ENCODE peak calls at places on chromosomes 16 and 17, in eight cellular contexts. D, Z, J, E, A, X, I and T are unnamed samples.
A peak's percentile ranks its signal among the peaks of the same experiment; 100 is the strongest.

GRCh38 chr17:57940653-57941329 is 14.4 kb downstream of the CUEDC1 start:
- DNase-seq in D (no peak), Z (no peak), J (no peak), E (no peak), A (peak; percentile 45), X (no peak), I (no peak), T (no peak)

GRCh38 chr17:45143101-45143670 is 5.1 kb upstream of the HEXIM1 start:
- DNase-seq in D (no peak), Z (no peak), J (no peak), E (no peak), A (no peak), X (no peak), I (no peak), T (no peak)

GRCh38 chr17:70169707-70170597 is 620 bp downstream of the KCNJ2 start:
- DNase-seq in D (no peak), Z (no peak), J (no peak), E (peak; percentile 4), A (no peak), X (no peak), I (no peak), T (no peak)

GRCh38 chr17:66357037-66357436 is 54.6 kb downstream of the PRKCA start:
- DNase-seq in D (no peak), Z (no peak), J (no peak), E (no peak), A (no peak), X (no peak), I (no peak), T (no peak)

GRCh38 chr16:86740817-86741799 is 162.8 kb downstream of the FOXL1 start:
- DNase-seq in D (no peak), Z (peak; percentile 54), J (peak; percentile 29), E (peak; percentile 39), A (no peak), X (peak; percentile 26), I (no peak), T (no peak)

GRCh38 chr16:25033852-25034251 is 18.7 kb upstream of the ARHGAP17 start:
- DNase-seq in D (no peak), Z (no peak), J (no peak), E (no peak), A (no peak), X (no peak), I (no peak), T (no peak)

GRCh38 chr17:17937450-17937849 is 34.8 kb downstream of the TOM1L2 start:
- DNase-seq in D (no peak), Z (no peak), J (no peak), E (no peak), A (no peak), X (no peak), I (no peak), T (no peak)

GRCh38 chr16:79598341-79599181 is 2.0 kb downstream of the MAF start:
- DNase-seq in D (peak; percentile 29), Z (peak; percentile 62), J (no peak), E (peak; percentile 31), A (peak; percentile 68), X (peak; percentile 65), I (peak; percentile 41), T (no peak)

GRCh38 chr16:23288209-23288608 is 13.9 kb upstream of the SCNN1B start:
- DNase-seq in D (no peak), Z (no peak), J (no peak), E (no peak), A (no peak), X (no peak), I (no peak), T (no peak)

GRCh38 chr17:18225562-18226283 is at the start of gene LLGL1:
- DNase-seq in D (no peak), Z (no peak), J (no peak), E (no peak), A (no peak), X (no peak), I (no peak), T (no peak)

GRCh38 chr16:27232061-27232841 is 28.9 kb downstream of the KDM8 start:
- DNase-seq in D (peak; percentile 67), Z (no peak), J (no peak), E (no peak), A (no peak), X (peak; percentile 88), I (peak; percentile 68), T (no peak)

GRCh38 chr16:30615358-30616076 is 5.3 kb upstream of the ZNF689 start:
- DNase-seq in D (peak; percentile 81), Z (peak; percentile 67), J (peak; percentile 76), E (peak; percentile 80), A (no peak), X (peak; percentile 82), I (peak; percentile 82), T (peak; percentile 65)

GRCh38 chr16:25009822-25010221 is 5.3 kb downstream of the ARHGAP17 start:
- DNase-seq in D (no peak), Z (peak; percentile 40), J (no peak), E (no peak), A (no peak), X (no peak), I (no peak), T (no peak)

GRCh38 chr17:39595928-39596327 is 11.8 kb downstream of the NEUROD2 start:
- DNase-seq in D (no peak), Z (no peak), J (no peak), E (no peak), A (no peak), X (no peak), I (no peak), T (no peak)

GRCh38 chr16:85238233-85238647 is 126.0 kb upstream of the CIBAR2 start:
- DNase-seq in D (peak; percentile 61), Z (peak; percentile 58), J (no peak), E (no peak), A (peak; percentile 68), X (no peak), I (peak; percentile 58), T (no peak)

GRCh38 chr16:49776085-49776501 is 79.8 kb downstream of the ZNF423 start:
- DNase-seq in D (no peak), Z (peak; percentile 62), J (no peak), E (no peak), A (no peak), X (no peak), I (no peak), T (no peak)

GRCh38 chr16:66886914-66887313 is 6.6 kb downstream of the PDP2 start:
- DNase-seq in D (no peak), Z (no peak), J (no peak), E (no peak), A (no peak), X (no peak), I (no peak), T (no peak)

GRCh38 chr17:48718162-48718780 is 4.0 kb downstream of the PRAC1 start:
- DNase-seq in D (peak; percentile 71), Z (no peak), J (no peak), E (no peak), A (no peak), X (peak; percentile 58), I (no peak), T (no peak)

GRCh38 chr17:45143767-45144198 is 4.5 kb upstream of the HEXIM1 start:
- DNase-seq in D (peak; percentile 71), Z (peak; percentile 92), J (no peak), E (no peak), A (peak; percentile 92), X (peak; percentile 70), I (peak; percentile 78), T (no peak)

GRCh38 chr17:81453712-81454111 is 58.5 kb downstream of the BAHCC1 start:
- DNase-seq in D (no peak), Z (no peak), J (no peak), E (no peak), A (no peak), X (no peak), I (no peak), T (no peak)

GRCh38 chr16:782766-783403 is 5.3 kb downstream of the RPUSD1 start:
- DNase-seq in D (no peak), Z (no peak), J (no peak), E (no peak), A (no peak), X (no peak), I (no peak), T (no peak)

GRCh38 chr17:7029659-7030058 is 6.2 kb upstream of the SLC16A13 start:
- DNase-seq in D (no peak), Z (no peak), J (no peak), E (no peak), A (no peak), X (no peak), I (peak; percentile 35), T (peak; percentile 29)
- H3K27ac ChIP-seq in D (no peak overlapping the region), Z (peak overlapping the region; percentile 61), J (no peak overlapping the region), E (no peak overlapping the region), A (peak overlapping the region; percentile 68), X (peak overlapping the region; percentile 60), I (peak overlapping the region; percentile 20), T (no peak overlapping the region)

GRCh38 chr17:77708049-77708448 is 250.5 kb upstream of the TNRC6C start:
- DNase-seq in D (peak; percentile 9), Z (no peak), J (no peak), E (no peak), A (no peak), X (no peak), I (no peak), T (no peak)
- H3K9me3 ChIP-seq in D (no peaks in the 10 kb centered on the region), Z (peaks cover 14% of the 10 kb centered on the region), J (peaks cover 23% of the 10 kb centered on the region), E (peaks cover 54% of the 10 kb centered on the region), A (peaks cover 22% of the 10 kb centered on the region), X (peaks cover 17% of the 10 kb centered on the region), I (peaks cover 8% of the 10 kb centered on the region), T (peaks cover 4% of the 10 kb centered on the region)

DNA sequence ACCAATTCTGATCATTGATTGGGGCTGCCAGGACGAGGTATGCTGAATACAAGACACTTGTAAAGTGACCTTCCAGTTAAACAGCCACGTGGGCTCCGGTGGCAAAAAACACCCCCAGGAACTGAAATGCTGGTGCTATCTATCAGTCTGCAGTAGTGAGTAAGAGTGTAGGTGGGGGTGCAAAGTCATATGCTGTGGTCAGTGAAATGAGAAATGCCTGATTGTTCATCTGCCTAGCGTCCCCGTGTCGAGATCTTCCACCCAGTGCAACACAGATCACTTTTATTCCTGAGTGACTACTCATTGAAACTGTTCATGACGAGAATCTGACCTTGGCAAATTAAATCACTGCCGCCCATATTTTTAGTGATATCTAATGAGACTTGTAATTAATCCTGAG is 806.5 kb upstream of the GOT2 start:
- DNase-seq in D (no peak), Z (no peak), J (no peak), E (no peak), A (no peak), X (no peak), I (no peak), T (no peak)
- H3K27ac ChIP-seq in D (no peak overlapping the region), Z (no peak overlapping the region), J (no peak overlapping the region), E (no peak overlapping the region), A (no peak overlapping the region), X (no peak overlapping the region), I (no peak overlapping the region), T (no peak overlapping the region)

GRCh38 chr16:65834680-65835079 is 531.8 kb upstream of the CDH5 start:
- DNase-seq in D (no peak), Z (no peak), J (no peak), E (no peak), A (no peak), X (no peak), I (no peak), T (no peak)

GRCh38 chr16:65842067-65842466 is 524.4 kb upstream of the CDH5 start:
- DNase-seq in D (no peak), Z (no peak), J (no peak), E (no peak), A (no peak), X (no peak), I (no peak), T (no peak)

GRCh38 chr16:65837431-65837986 is 529.0 kb upstream of the CDH5 start:
- DNase-seq in D (no peak), Z (no peak), J (no peak), E (no peak), A (no peak), X (no peak), I (no peak), T (no peak)

GRCh38 chr16:65833171-65833871 is 533.2 kb upstream of the CDH5 start:
- DNase-seq in D (no peak), Z (no peak), J (no peak), E (no peak), A (no peak), X (no peak), I (no peak), T (no peak)

GRCh38 chr16:65838001-65838400 is 528.5 kb upstream of the CDH5 start:
- DNase-seq in D (no peak), Z (no peak), J (no peak), E (no peak), A (no peak), X (no peak), I (no peak), T (no peak)
- H3K9me3 ChIP-seq in D (no peaks in the 10 kb centered on the region), Z (no peaks in the 10 kb centered on the region), J (no peaks in the 10 kb centered on the region), E (no peaks in the 10 kb centered on the region), A (no peaks in the 10 kb centered on the region), X (no peaks in the 10 kb centered on the region), I (no peaks in the 10 kb centered on the region), T (no peaks in the 10 kb centered on the region)